ENCODE peak calls at places on chromosome 17, in eight cellular contexts. One of them, this sample, is unnamed.

GRCh38 chr17:38421871-38422819 is 6.1 kb upstream of the ARHGAP23 start:
- DNase-seq in NCI-H1105 treated with DMSO at 0.1 percent for 48 hours: no peak
- DNase-seq in brain microvascular endothelial cell: no peak
- DNase-seq in activated CD4-positive, alpha-beta T cell treated with anti-CD3 and anti-CD28 coated beads for 48 hours: no peak
- DNase-seq in MM.1S: no peak
- DNase-seq in SK-MEL-5: no peak
- DNase-seq in NCI-H510A treated with DMSO at 0.1 percent for 48 hours: no peak
- DNase-seq in cardiac septum: no peak
- DNase-seq in this sample: no peak

GRCh38 chr17:17186051-17186450 is 20.1 kb downstream of the PLD6 start:
- DNase-seq in NCI-H1105 treated with DMSO at 0.1 percent for 48 hours: no peak
- DNase-seq in brain microvascular endothelial cell: no peak
- DNase-seq in activated CD4-positive, alpha-beta T cell treated with anti-CD3 and anti-CD28 coated beads for 48 hours: peak; percentile 78
- DNase-seq in MM.1S: no peak
- DNase-seq in SK-MEL-5: no peak
- DNase-seq in NCI-H510A treated with DMSO at 0.1 percent for 48 hours: peak; percentile 27
- DNase-seq in cardiac septum: no peak
- DNase-seq in this sample: no peak

GRCh38 chr17:29583324-29584248 is 5.9 kb downstream of the GIT1 start:
- DNase-seq in NCI-H1105 treated with DMSO at 0.1 percent for 48 hours: peak; percentile 58
- DNase-seq in brain microvascular endothelial cell: no peak
- DNase-seq in activated CD4-positive, alpha-beta T cell treated with anti-CD3 and anti-CD28 coated beads for 48 hours: no peak
- DNase-seq in MM.1S: no peak
- DNase-seq in SK-MEL-5: no peak
- DNase-seq in NCI-H510A treated with DMSO at 0.1 percent for 48 hours: no peak
- DNase-seq in cardiac septum: no peak
- DNase-seq in this sample: no peak

GRCh38 chr17:60164697-60165096 is 14.9 kb downstream of the CA4 start:
- DNase-seq in NCI-H1105 treated with DMSO at 0.1 percent for 48 hours: no peak
- DNase-seq in brain microvascular endothelial cell: no peak
- DNase-seq in activated CD4-positive, alpha-beta T cell treated with anti-CD3 and anti-CD28 coated beads for 48 hours: no peak
- DNase-seq in MM.1S: no peak
- DNase-seq in SK-MEL-5: no peak
- DNase-seq in NCI-H510A treated with DMSO at 0.1 percent for 48 hours: no peak
- DNase-seq in cardiac septum: no peak
- DNase-seq in this sample: no peak

GRCh38 chr17:1625507-1626080 is 3.0 kb downstream of the SLC43A2 start:
- DNase-seq in NCI-H1105 treated with DMSO at 0.1 percent for 48 hours: no peak
- DNase-seq in brain microvascular endothelial cell: no peak
- DNase-seq in activated CD4-positive, alpha-beta T cell treated with anti-CD3 and anti-CD28 coated beads for 48 hours: no peak
- DNase-seq in MM.1S: no peak
- DNase-seq in SK-MEL-5: no peak
- DNase-seq in NCI-H510A treated with DMSO at 0.1 percent for 48 hours: no peak
- DNase-seq in cardiac septum: no peak
- DNase-seq in this sample: no peak

GRCh38 chr17:73231363-73231762 is 30.3 kb downstream of the CPSF4L start:
- DNase-seq in NCI-H1105 treated with DMSO at 0.1 percent for 48 hours: peak; percentile 34
- DNase-seq in brain microvascular endothelial cell: peak; percentile 17
- DNase-seq in activated CD4-positive, alpha-beta T cell treated with anti-CD3 and anti-CD28 coated beads for 48 hours: no peak
- DNase-seq in MM.1S: no peak
- DNase-seq in SK-MEL-5: peak; percentile 43
- DNase-seq in NCI-H510A treated with DMSO at 0.1 percent for 48 hours: no peak
- DNase-seq in cardiac septum: no peak
- DNase-seq in this sample: no peak

GRCh38 chr17:75315541-75316243 is 26.5 kb upstream of the SLC25A19 start:
- DNase-seq in NCI-H1105 treated with DMSO at 0.1 percent for 48 hours: no peak
- DNase-seq in brain microvascular endothelial cell: no peak
- DNase-seq in activated CD4-positive, alpha-beta T cell treated with anti-CD3 and anti-CD28 coated beads for 48 hours: peak; percentile 43
- DNase-seq in MM.1S: no peak
- DNase-seq in SK-MEL-5: no peak
- DNase-seq in NCI-H510A treated with DMSO at 0.1 percent for 48 hours: no peak
- DNase-seq in cardiac septum: no peak
- DNase-seq in this sample: no peak

GRCh38 chr17:77308768-77309726 is 168.3 kb downstream of the SEC14L1 start:
- DNase-seq in NCI-H1105 treated with DMSO at 0.1 percent for 48 hours: no peak
- DNase-seq in brain microvascular endothelial cell: peak; percentile 82
- DNase-seq in activated CD4-positive, alpha-beta T cell treated with anti-CD3 and anti-CD28 coated beads for 48 hours: no peak
- DNase-seq in MM.1S: no peak
- DNase-seq in SK-MEL-5: no peak
- DNase-seq in NCI-H510A treated with DMSO at 0.1 percent for 48 hours: no peak
- DNase-seq in cardiac septum: no peak
- DNase-seq in this sample: no peak

GRCh38 chr17:32523017-32523680 is 36.4 kb downstream of the CDK5R1 start:
- DNase-seq in NCI-H1105 treated with DMSO at 0.1 percent for 48 hours: no peak
- DNase-seq in brain microvascular endothelial cell: no peak
- DNase-seq in activated CD4-positive, alpha-beta T cell treated with anti-CD3 and anti-CD28 coated beads for 48 hours: peak; percentile 66
- DNase-seq in MM.1S: peak; percentile 89
- DNase-seq in SK-MEL-5: peak; percentile 82
- DNase-seq in NCI-H510A treated with DMSO at 0.1 percent for 48 hours: no peak
- DNase-seq in cardiac septum: no peak
- DNase-seq in this sample: no peak

GRCh38 chr17:50239913-50240312 is 34.4 kb upstream of the TMEM92 start:
- DNase-seq in NCI-H1105 treated with DMSO at 0.1 percent for 48 hours: no peak
- DNase-seq in brain microvascular endothelial cell: no peak
- DNase-seq in activated CD4-positive, alpha-beta T cell treated with anti-CD3 and anti-CD28 coated beads for 48 hours: no peak
- DNase-seq in MM.1S: no peak
- DNase-seq in SK-MEL-5: no peak
- DNase-seq in NCI-H510A treated with DMSO at 0.1 percent for 48 hours: no peak
- DNase-seq in cardiac septum: no peak
- DNase-seq in this sample: no peak

GRCh38 chr17:3935825-3936355 is 19.6 kb upstream of the P2RX1 start:
- DNase-seq in NCI-H1105 treated with DMSO at 0.1 percent for 48 hours: no peak
- DNase-seq in brain microvascular endothelial cell: peak; percentile 75
- DNase-seq in activated CD4-positive, alpha-beta T cell treated with anti-CD3 and anti-CD28 coated beads for 48 hours: no peak
- DNase-seq in MM.1S: no peak
- DNase-seq in SK-MEL-5: no peak
- DNase-seq in NCI-H510A treated with DMSO at 0.1 percent for 48 hours: no peak
- DNase-seq in cardiac septum: no peak
- DNase-seq in this sample: no peak

GRCh38 chr17:40314557-40314953 is 5.6 kb downstream of the RARA start:
- DNase-seq in NCI-H1105 treated with DMSO at 0.1 percent for 48 hours: peak; percentile 85
- DNase-seq in brain microvascular endothelial cell: peak; percentile 82
- DNase-seq in activated CD4-positive, alpha-beta T cell treated with anti-CD3 and anti-CD28 coated beads for 48 hours: peak; percentile 91
- DNase-seq in MM.1S: peak; percentile 89
- DNase-seq in SK-MEL-5: peak; percentile 79
- DNase-seq in NCI-H510A treated with DMSO at 0.1 percent for 48 hours: peak; percentile 85
- DNase-seq in cardiac septum: peak; percentile 97
- DNase-seq in this sample: peak; percentile 82

GRCh38 chr17:14833201-14833773 is 431.8 kb downstream of the PMP22 start:
- DNase-seq in NCI-H1105 treated with DMSO at 0.1 percent for 48 hours: no peak
- DNase-seq in brain microvascular endothelial cell: peak; percentile 69
- DNase-seq in activated CD4-positive, alpha-beta T cell treated with anti-CD3 and anti-CD28 coated beads for 48 hours: no peak
- DNase-seq in MM.1S: no peak
- DNase-seq in SK-MEL-5: no peak
- DNase-seq in NCI-H510A treated with DMSO at 0.1 percent for 48 hours: no peak
- DNase-seq in cardiac septum: no peak
- DNase-seq in this sample: no peak

GRCh38 chr17:15119928-15120327 is 145.2 kb downstream of the PMP22 start:
- DNase-seq in NCI-H1105 treated with DMSO at 0.1 percent for 48 hours: no peak
- DNase-seq in brain microvascular endothelial cell: no peak
- DNase-seq in activated CD4-positive, alpha-beta T cell treated with anti-CD3 and anti-CD28 coated beads for 48 hours: no peak
- DNase-seq in MM.1S: no peak
- DNase-seq in SK-MEL-5: no peak
- DNase-seq in NCI-H510A treated with DMSO at 0.1 percent for 48 hours: no peak
- DNase-seq in cardiac septum: no peak
- DNase-seq in this sample: no peak

GRCh38 chr17:55159251-55159650 is 105.5 kb upstream of the HLF start:
- DNase-seq in NCI-H1105 treated with DMSO at 0.1 percent for 48 hours: no peak
- DNase-seq in brain microvascular endothelial cell: no peak
- DNase-seq in activated CD4-positive, alpha-beta T cell treated with anti-CD3 and anti-CD28 coated beads for 48 hours: no peak
- DNase-seq in MM.1S: no peak
- DNase-seq in SK-MEL-5: no peak
- DNase-seq in NCI-H510A treated with DMSO at 0.1 percent for 48 hours: no peak
- DNase-seq in cardiac septum: no peak
- DNase-seq in this sample: no peak

GRCh38 chr17:7462474-7463367 is 16.7 kb downstream of the ZBTB4 start:
- DNase-seq in NCI-H1105 treated with DMSO at 0.1 percent for 48 hours: no peak
- DNase-seq in brain microvascular endothelial cell: no peak
- DNase-seq in activated CD4-positive, alpha-beta T cell treated with anti-CD3 and anti-CD28 coated beads for 48 hours: no peak
- DNase-seq in MM.1S: no peak
- DNase-seq in SK-MEL-5: no peak
- DNase-seq in NCI-H510A treated with DMSO at 0.1 percent for 48 hours: no peak
- DNase-seq in cardiac septum: no peak
- DNase-seq in this sample: no peak

GRCh38 chr17:21228845-21229244 is 14.9 kb upstream of the TMEM11 start:
- DNase-seq in NCI-H1105 treated with DMSO at 0.1 percent for 48 hours: no peak
- DNase-seq in brain microvascular endothelial cell: no peak
- DNase-seq in activated CD4-positive, alpha-beta T cell treated with anti-CD3 and anti-CD28 coated beads for 48 hours: no peak
- DNase-seq in MM.1S: no peak
- DNase-seq in SK-MEL-5: no peak
- DNase-seq in NCI-H510A treated with DMSO at 0.1 percent for 48 hours: no peak
- DNase-seq in cardiac septum: no peak
- DNase-seq in this sample: no peak

GRCh38 chr17:47917581-47917980 is 21.5 kb downstream of the SP2 start:
- DNase-seq in NCI-H1105 treated with DMSO at 0.1 percent for 48 hours: no peak
- DNase-seq in brain microvascular endothelial cell: no peak
- DNase-seq in activated CD4-positive, alpha-beta T cell treated with anti-CD3 and anti-CD28 coated beads for 48 hours: no peak
- DNase-seq in MM.1S: no peak
- DNase-seq in SK-MEL-5: no peak
- DNase-seq in NCI-H510A treated with DMSO at 0.1 percent for 48 hours: no peak
- DNase-seq in cardiac septum: no peak
- DNase-seq in this sample: no peak

GRCh38 chr17:8685396-8685795 is 54.9 kb upstream of the MYH10 start:
- DNase-seq in NCI-H1105 treated with DMSO at 0.1 percent for 48 hours: no peak
- DNase-seq in brain microvascular endothelial cell: peak; percentile 72
- DNase-seq in activated CD4-positive, alpha-beta T cell treated with anti-CD3 and anti-CD28 coated beads for 48 hours: no peak
- DNase-seq in MM.1S: no peak
- DNase-seq in SK-MEL-5: no peak
- DNase-seq in NCI-H510A treated with DMSO at 0.1 percent for 48 hours: no peak
- DNase-seq in cardiac septum: no peak
- DNase-seq in this sample: no peak

GRCh38 chr17:36117505-36118382 is 14.1 kb downstream of the CCL4 start:
- DNase-seq in NCI-H1105 treated with DMSO at 0.1 percent for 48 hours: no peak
- DNase-seq in brain microvascular endothelial cell: no peak
- DNase-seq in activated CD4-positive, alpha-beta T cell treated with anti-CD3 and anti-CD28 coated beads for 48 hours: peak; percentile 58
- DNase-seq in MM.1S: no peak
- DNase-seq in SK-MEL-5: no peak
- DNase-seq in NCI-H510A treated with DMSO at 0.1 percent for 48 hours: no peak
- DNase-seq in cardiac septum: no peak
- DNase-seq in this sample: no peak

GRCh38 chr17:40310882-40311391 is 2.0 kb downstream of the RARA start:
- DNase-seq in NCI-H1105 treated with DMSO at 0.1 percent for 48 hours: no peak
- DNase-seq in brain microvascular endothelial cell: no peak
- DNase-seq in activated CD4-positive, alpha-beta T cell treated with anti-CD3 and anti-CD28 coated beads for 48 hours: no peak
- DNase-seq in MM.1S: no peak
- DNase-seq in SK-MEL-5: no peak
- DNase-seq in NCI-H510A treated with DMSO at 0.1 percent for 48 hours: no peak
- DNase-seq in cardiac septum: peak; percentile 76
- DNase-seq in this sample: no peak

GRCh38 chr17:31136319-31136718 is 41.5 kb downstream of the NF1 start:
- DNase-seq in NCI-H1105 treated with DMSO at 0.1 percent for 48 hours: no peak
- DNase-seq in brain microvascular endothelial cell: no peak
- DNase-seq in activated CD4-positive, alpha-beta T cell treated with anti-CD3 and anti-CD28 coated beads for 48 hours: no peak
- DNase-seq in MM.1S: no peak
- DNase-seq in SK-MEL-5: no peak
- DNase-seq in NCI-H510A treated with DMSO at 0.1 percent for 48 hours: no peak
- DNase-seq in cardiac septum: no peak
- DNase-seq in this sample: no peak

GRCh38 chr17:36936455-36936934 is 780 bp upstream of the LHX1 start:
- DNase-seq in NCI-H1105 treated with DMSO at 0.1 percent for 48 hours: peak; percentile 32
- DNase-seq in brain microvascular endothelial cell: no peak
- DNase-seq in activated CD4-positive, alpha-beta T cell treated with anti-CD3 and anti-CD28 coated beads for 48 hours: no peak
- DNase-seq in MM.1S: no peak
- DNase-seq in SK-MEL-5: no peak
- DNase-seq in NCI-H510A treated with DMSO at 0.1 percent for 48 hours: peak; percentile 16
- DNase-seq in cardiac septum: peak; percentile 64
- DNase-seq in this sample: no peak

GRCh38 chr17:38674013-38674748 is 576 bp downstream of the EPOP start:
- DNase-seq in NCI-H1105 treated with DMSO at 0.1 percent for 48 hours: peak; percentile 12
- DNase-seq in brain microvascular endothelial cell: no peak
- DNase-seq in activated CD4-positive, alpha-beta T cell treated with anti-CD3 and anti-CD28 coated beads for 48 hours: peak; percentile 52
- DNase-seq in MM.1S: peak; percentile 29
- DNase-seq in SK-MEL-5: no peak
- DNase-seq in NCI-H510A treated with DMSO at 0.1 percent for 48 hours: no peak
- DNase-seq in cardiac septum: no peak
- DNase-seq in this sample: no peak

GRCh38 chr17:1592751-1593629 is 30.4 kb upstream of the PITPNA start:
- DNase-seq in NCI-H1105 treated with DMSO at 0.1 percent for 48 hours: no peak
- DNase-seq in brain microvascular endothelial cell: no peak
- DNase-seq in activated CD4-positive, alpha-beta T cell treated with anti-CD3 and anti-CD28 coated beads for 48 hours: no peak
- DNase-seq in MM.1S: peak; percentile 91
- DNase-seq in SK-MEL-5: no peak
- DNase-seq in NCI-H510A treated with DMSO at 0.1 percent for 48 hours: no peak
- DNase-seq in cardiac septum: no peak
- DNase-seq in this sample: no peak

GRCh38 chr17:51103451-51103850 is 17.2 kb downstream of the SPAG9 start:
- DNase-seq in NCI-H1105 treated with DMSO at 0.1 percent for 48 hours: no peak
- DNase-seq in brain microvascular endothelial cell: no peak
- DNase-seq in activated CD4-positive, alpha-beta T cell treated with anti-CD3 and anti-CD28 coated beads for 48 hours: no peak
- DNase-seq in MM.1S: no peak
- DNase-seq in SK-MEL-5: no peak
- DNase-seq in NCI-H510A treated with DMSO at 0.1 percent for 48 hours: no peak
- DNase-seq in cardiac septum: no peak
- DNase-seq in this sample: no peak

GRCh38 chr17:83125515-83126274 is 46.3 kb downstream of the METRNL start:
- DNase-seq in NCI-H1105 treated with DMSO at 0.1 percent for 48 hours: peak; percentile 22
- DNase-seq in brain microvascular endothelial cell: no peak
- DNase-seq in activated CD4-positive, alpha-beta T cell treated with anti-CD3 and anti-CD28 coated beads for 48 hours: peak; percentile 34
- DNase-seq in MM.1S: no peak
- DNase-seq in SK-MEL-5: no peak
- DNase-seq in NCI-H510A treated with DMSO at 0.1 percent for 48 hours: peak; percentile 35
- DNase-seq in cardiac septum: peak; percentile 73
- DNase-seq in this sample: peak; percentile 30

GRCh38 chr17:37570527-37571093 is 38.6 kb downstream of the SYNRG start:
- DNase-seq in NCI-H1105 treated with DMSO at 0.1 percent for 48 hours: peak; percentile 25
- DNase-seq in brain microvascular endothelial cell: peak; percentile 47
- DNase-seq in activated CD4-positive, alpha-beta T cell treated with anti-CD3 and anti-CD28 coated beads for 48 hours: peak; percentile 54
- DNase-seq in MM.1S: peak; percentile 38
- DNase-seq in SK-MEL-5: peak; percentile 79
- DNase-seq in NCI-H510A treated with DMSO at 0.1 percent for 48 hours: peak; percentile 33
- DNase-seq in cardiac septum: no peak
- DNase-seq in this sample: peak; percentile 9

GRCh38 chr17:3004150-3004801 is 59.1 kb downstream of the OR1D5 start:
- DNase-seq in NCI-H1105 treated with DMSO at 0.1 percent for 48 hours: peak; percentile 93
- DNase-seq in brain microvascular endothelial cell: peak; percentile 93
- DNase-seq in activated CD4-positive, alpha-beta T cell treated with anti-CD3 and anti-CD28 coated beads for 48 hours: peak; percentile 69
- DNase-seq in MM.1S: peak; percentile 77
- DNase-seq in SK-MEL-5: peak; percentile 97
- DNase-seq in NCI-H510A treated with DMSO at 0.1 percent for 48 hours: peak; percentile 87
- DNase-seq in cardiac septum: peak; percentile 98
- DNase-seq in this sample: peak; percentile 84

GRCh38 chr17:32015245-32016013 is 8.2 kb downstream of the LRRC37B start:
- DNase-seq in NCI-H1105 treated with DMSO at 0.1 percent for 48 hours: peak; percentile 89
- DNase-seq in brain microvascular endothelial cell: peak; percentile 58
- DNase-seq in activated CD4-positive, alpha-beta T cell treated with anti-CD3 and anti-CD28 coated beads for 48 hours: no peak
- DNase-seq in MM.1S: no peak
- DNase-seq in SK-MEL-5: no peak
- DNase-seq in NCI-H510A treated with DMSO at 0.1 percent for 48 hours: peak; percentile 97
- DNase-seq in cardiac septum: no peak
- DNase-seq in this sample: peak; percentile 71

GRCh38 chr17:74807925-74808324 is 31.8 kb upstream of the NAT9 start:
- DNase-seq in NCI-H1105 treated with DMSO at 0.1 percent for 48 hours: peak; percentile 97
- DNase-seq in brain microvascular endothelial cell: no peak
- DNase-seq in activated CD4-positive, alpha-beta T cell treated with anti-CD3 and anti-CD28 coated beads for 48 hours: no peak
- DNase-seq in MM.1S: no peak
- DNase-seq in SK-MEL-5: no peak
- DNase-seq in NCI-H510A treated with DMSO at 0.1 percent for 48 hours: peak; percentile 74
- DNase-seq in cardiac septum: no peak
- DNase-seq in this sample: peak; percentile 69

GRCh38 chr17:73474370-73474988 is 162.7 kb upstream of the CDC42EP4 start:
- DNase-seq in NCI-H1105 treated with DMSO at 0.1 percent for 48 hours: no peak
- DNase-seq in brain microvascular endothelial cell: peak; percentile 80
- DNase-seq in activated CD4-positive, alpha-beta T cell treated with anti-CD3 and anti-CD28 coated beads for 48 hours: peak; percentile 30
- DNase-seq in MM.1S: no peak
- DNase-seq in SK-MEL-5: peak; percentile 49
- DNase-seq in NCI-H510A treated with DMSO at 0.1 percent for 48 hours: peak; percentile 68
- DNase-seq in cardiac septum: peak; percentile 90
- DNase-seq in this sample: peak; percentile 67

GRCh38 chr17:64694207-64694606 is 32.1 kb upstream of the SMURF2 start:
- DNase-seq in NCI-H1105 treated with DMSO at 0.1 percent for 48 hours: no peak
- DNase-seq in brain microvascular endothelial cell: peak; percentile 77
- DNase-seq in activated CD4-positive, alpha-beta T cell treated with anti-CD3 and anti-CD28 coated beads for 48 hours: no peak
- DNase-seq in MM.1S: no peak
- DNase-seq in SK-MEL-5: peak; percentile 78
- DNase-seq in NCI-H510A treated with DMSO at 0.1 percent for 48 hours: no peak
- DNase-seq in cardiac septum: peak; percentile 78
- DNase-seq in this sample: no peak

GRCh38 chr17:50949128-50950001 is 83.2 kb upstream of the TOB1 start:
- DNase-seq in NCI-H1105 treated with DMSO at 0.1 percent for 48 hours: no peak
- DNase-seq in brain microvascular endothelial cell: no peak
- DNase-seq in activated CD4-positive, alpha-beta T cell treated with anti-CD3 and anti-CD28 coated beads for 48 hours: no peak
- DNase-seq in MM.1S: no peak
- DNase-seq in SK-MEL-5: no peak
- DNase-seq in NCI-H510A treated with DMSO at 0.1 percent for 48 hours: no peak
- DNase-seq in cardiac septum: peak; percentile 66
- DNase-seq in this sample: no peak